ENCODE peak calls at places on chromosomes 11 and 22, in seven cellular contexts. U, C, I, K, W, G and R are unnamed samples.

GRCh38 chr11:15965562-15966250 is 390.6 kb downstream of the SOX6 start:
- DNase-seq in U (no peak), C (peak; percentile 41), I (peak; percentile 58), K (no peak), W (peak; percentile 42), G (no peak), R (no peak)

GRCh38 chr11:121892131-121892681 is 223.8 kb downstream of the BLID start:
- DNase-seq in U (no peak), C (no peak), I (no peak), K (no peak), W (no peak), G (no peak), R (no peak)

GRCh38 chr11:133984828-133985227 is 28.1 kb upstream of the IGSF9B start:
- DNase-seq in U (no peak), C (no peak), I (no peak), K (no peak), W (no peak), G (no peak), R (no peak)

GRCh38 chr11:70456921-70457532 is 58.7 kb downstream of the CTTN start:
- DNase-seq in U (no peak), C (no peak), I (no peak), K (no peak), W (no peak), G (no peak), R (no peak)

GRCh38 chr11:132607575-132607974 is 924.7 kb downstream of the OPCML start:
- DNase-seq in U (no peak), C (no peak), I (no peak), K (no peak), W (no peak), G (no peak), R (no peak)

GRCh38 chr22:37454857-37455686 is 27.8 kb upstream of the ELFN2 start:
- DNase-seq in U (no peak), C (peak; percentile 21), I (peak; percentile 58), K (no peak), W (no peak), G (no peak), R (no peak)

GRCh38 chr11:122796128-122796717 is 42.1 kb upstream of the CRTAM start:
- DNase-seq in U (no peak), C (peak; percentile 48), I (peak; percentile 42), K (peak; percentile 34), W (peak; percentile 49), G (peak; percentile 39), R (peak; percentile 67)

GRCh38 chr22:17807571-17808410 is 33.5 kb upstream of the BID start:
- DNase-seq in U (peak; percentile 89), C (no peak), I (peak; percentile 39), K (no peak), W (no peak), G (no peak), R (no peak)

GRCh38 chr11:68956142-68956541 is 24.6 kb downstream of the MRGPRD start:
- DNase-seq in U (no peak), C (no peak), I (no peak), K (peak; percentile 40), W (no peak), G (no peak), R (peak; percentile 77)

GRCh38 chr11:10305262-10305963 is 540 bp downstream of the ADM start:
- DNase-seq in U (peak; percentile 79), C (peak; percentile 38), I (no peak), K (no peak), W (peak; percentile 60), G (peak; percentile 44), R (peak; percentile 36)

GRCh38 chr11:33256031-33256807 is 962 bp upstream of the HIPK3 start:
- DNase-seq in U (no peak), C (no peak), I (no peak), K (no peak), W (no peak), G (no peak), R (no peak)

GRCh38 chr11:35087648-35088047 is 51.3 kb upstream of the CD44 start:
- DNase-seq in U (no peak), C (peak; percentile 28), I (no peak), K (no peak), W (no peak), G (no peak), R (peak; percentile 42)

GRCh38 chr11:116927163-116927772 is 89.8 kb upstream of the APOA1 start:
- DNase-seq in U (no peak), C (peak; percentile 11), I (no peak), K (peak; percentile 88), W (no peak), G (no peak), R (no peak)

GRCh38 chr11:96173424-96173823 is 169.6 kb downstream of the MAML2 start:
- DNase-seq in U (no peak), C (no peak), I (no peak), K (no peak), W (no peak), G (no peak), R (no peak)

GRCh38 chr11:58621586-58622262 is 741 bp upstream of the CNTF start:
- DNase-seq in U (no peak), C (no peak), I (no peak), K (no peak), W (no peak), G (no peak), R (no peak)

GRCh38 chr11:128690746-128691091 is 3.2 kb upstream of the FLI1 start:
- DNase-seq in U (peak; percentile 61), C (no peak), I (no peak), K (no peak), W (no peak), G (no peak), R (peak; percentile 19)

GRCh38 chr11:121520243-121521144 is 67.7 kb upstream of the SORL1-AS1 start:
- DNase-seq in U (no peak), C (no peak), I (no peak), K (no peak), W (no peak), G (no peak), R (no peak)

GRCh38 chr11:43772733-43773132 is 92.2 kb downstream of the HSD17B12 start:
- DNase-seq in U (no peak), C (no peak), I (no peak), K (no peak), W (no peak), G (no peak), R (no peak)

GRCh38 chr22:29964777-29965176 is 81.8 kb downstream of the MTMR3 start:
- DNase-seq in U (no peak), C (no peak), I (no peak), K (no peak), W (no peak), G (no peak), R (no peak)

GRCh38 chr22:25334091-25334490 is 114.7 kb downstream of the CRYBB2 start:
- DNase-seq in U (no peak), C (peak; percentile 28), I (peak; percentile 42), K (peak; percentile 65), W (peak; percentile 71), G (no peak), R (peak; percentile 63)

GRCh38 chr22:36753120-36753802 is 22.7 kb downstream of the IFT27 start:
- DNase-seq in U (peak; percentile 4), C (peak; percentile 34), I (no peak), K (no peak), W (peak; percentile 27), G (no peak), R (no peak)

GRCh38 chr22:38135133-38135706 is 24.7 kb upstream of the BAIAP2L2 start:
- DNase-seq in U (peak; percentile 22), C (no peak), I (no peak), K (no peak), W (no peak), G (peak; percentile 11), R (no peak)

GRCh38 chr11:73978576-73979086 is 4.0 kb downstream of the UCP2 start:
- DNase-seq in U (no peak), C (no peak), I (no peak), K (no peak), W (no peak), G (no peak), R (no peak)

GRCh38 chr11:45176996-45177395 is 30.6 kb downstream of the PRDM11 start:
- DNase-seq in U (no peak), C (no peak), I (no peak), K (no peak), W (no peak), G (no peak), R (no peak)

GRCh38 chr11:108278546-108278945 is 55.7 kb downstream of the ATM start:
- DNase-seq in U (no peak), C (no peak), I (no peak), K (no peak), W (no peak), G (no peak), R (no peak)

GRCh38 chr22:44351685-44352377 is 39.1 kb upstream of the SHISAL1 start:
- DNase-seq in U (peak; percentile 53), C (peak; percentile 23), I (no peak), K (no peak), W (no peak), G (peak; percentile 80), R (no peak)

GRCh38 chr11:25432376-25432775 is 899.6 kb upstream of the ANO3 start:
- DNase-seq in U (no peak), C (no peak), I (no peak), K (no peak), W (no peak), G (no peak), R (no peak)

GRCh38 chr11:114307524-114308203 is 11.5 kb downstream of the NNMT start:
- DNase-seq in U (peak; percentile 88), C (peak; percentile 49), I (peak; percentile 76), K (no peak), W (peak; percentile 41), G (peak; percentile 37), R (no peak)
- TF ChIP-seq CTCF in U (no peak), C (no peak), I (no peak), K (no peak), W (no peak), G (no peak), R (no peak)

DNA sequence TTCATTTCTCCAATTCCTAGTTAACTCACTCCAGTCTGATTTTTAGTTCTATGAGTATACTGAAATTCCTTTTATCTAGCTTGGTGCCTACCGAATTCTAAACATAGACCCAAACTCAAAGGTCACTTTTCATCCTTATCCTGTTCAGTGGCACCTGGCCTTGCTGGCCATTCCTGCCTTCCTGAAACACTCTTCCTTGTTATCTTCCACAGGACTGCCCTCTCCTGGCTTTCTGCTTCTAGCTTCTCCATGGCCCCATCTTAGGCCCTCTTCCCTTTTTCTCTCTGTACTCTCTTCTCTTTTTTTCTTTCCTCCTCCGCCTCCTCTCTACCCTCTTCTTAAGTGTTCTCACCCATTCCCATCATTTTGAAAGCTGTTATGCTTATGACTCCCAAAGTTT is 87.3 kb downstream of the WNT11 start:
- DNase-seq in U (no peak), C (peak; percentile 22), I (no peak), K (no peak), W (no peak), G (no peak), R (no peak)
- TF ChIP-seq CTCF in U (no peak), C (no peak), I (no peak), K (no peak), W (peak; percentile 16), G (no peak), R (no peak)

GRCh38 chr11:125224391-125225015 is 60.0 kb downstream of the PKNOX2 start:
- DNase-seq in U (no peak), C (peak; percentile 61), I (no peak), K (no peak), W (peak; percentile 23), G (peak; percentile 50), R (no peak)
- TF ChIP-seq CTCF in U (peak; percentile 3), C (peak; percentile 52), I (no peak), K (peak; percentile 37), W (no peak), G (peak; percentile 34), R (no peak)

DNA sequence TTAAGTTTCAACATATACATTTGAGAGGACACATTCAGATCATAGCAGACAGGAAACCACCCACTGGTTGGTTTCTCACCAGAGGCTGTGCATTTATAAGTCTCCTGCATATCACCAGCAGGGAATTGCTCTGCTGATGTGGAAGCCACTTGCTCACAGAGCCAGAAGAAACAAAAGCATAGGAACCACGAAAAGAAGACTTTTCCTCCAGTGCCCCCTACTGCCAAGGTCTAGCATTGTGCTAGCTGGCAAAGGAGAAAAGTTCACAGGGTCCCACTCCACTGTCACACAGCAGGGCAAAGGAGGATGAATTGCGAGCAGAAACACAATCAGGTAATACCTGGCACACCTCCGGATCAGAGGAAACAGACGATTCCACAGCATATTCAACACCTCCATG is 28.9 kb upstream of the ISX start:
- DNase-seq in U (no peak), C (no peak), I (no peak), K (peak; percentile 7), W (no peak), G (no peak), R (no peak)
- TF ChIP-seq CTCF in U (no peak), C (no peak), I (no peak), K (peak; percentile 62), W (no peak), G (no peak), R (no peak)